ENCODE peak calls at places on chromosomes 16 and 17, in five cellular contexts. I, V, G, T and E are unnamed samples.

GRCh38 chr17:19413725-19414124 is 2.7 kb downstream of the RNF112 start:
- DNase-seq in I (no peak), V (no peak), G (no peak), T (no peak), E (no peak)

GRCh38 chr17:58313815-58314705 is 14.5 kb downstream of the TSPOAP1 start:
- DNase-seq in I (no peak), V (no peak), G (peak; percentile 19), T (no peak), E (no peak)

GRCh38 chr17:76382305-76382802 is 2.1 kb upstream of the SPHK1 start:
- DNase-seq in I (no peak), V (no peak), G (peak; percentile 73), T (no peak), E (no peak)

GRCh38 chr17:4908711-4909496 is 6.0 kb upstream of the CHRNE start:
- DNase-seq in I (peak; percentile 92), V (peak; percentile 83), G (peak; percentile 94), T (peak; percentile 37), E (peak; percentile 62)

GRCh38 chr17:31511176-31511540 is 119.7 kb downstream of the RAB11FIP4 start:
- DNase-seq in I (no peak), V (no peak), G (no peak), T (no peak), E (no peak)

GRCh38 chr16:48447428-48447827 is 62.2 kb upstream of the SIAH1 start:
- DNase-seq in I (no peak), V (no peak), G (no peak), T (no peak), E (no peak)

GRCh38 chr17:57257911-57258885 is 1.9 kb downstream of the MSI2 start:
- DNase-seq in I (no peak), V (no peak), G (no peak), T (no peak), E (no peak)

GRCh38 chr17:82414548-82415281 is 3.4 kb upstream of the HEXD start:
- DNase-seq in I (peak; percentile 57), V (peak; percentile 66), G (peak; percentile 68), T (peak; percentile 60), E (peak; percentile 59)

GRCh38 chr16:85853641-85854545 is 45.1 kb upstream of the IRF8 start:
- DNase-seq in I (no peak), V (no peak), G (no peak), T (no peak), E (no peak)

GRCh38 chr17:40358323-40359038 is 6.1 kb downstream of the GJD3 start:
- DNase-seq in I (peak; percentile 80), V (peak; percentile 98), G (peak; percentile 83), T (peak; percentile 91), E (peak; percentile 82)

GRCh38 chr16:88976359-88977027 is 514 bp downstream of the CBFA2T3 start:
- DNase-seq in I (no peak), V (no peak), G (no peak), T (no peak), E (no peak)

GRCh38 chr17:45650601-45651000 is 133.5 kb upstream of the CRHR1 start:
- DNase-seq in I (no peak), V (no peak), G (no peak), T (no peak), E (no peak)

GRCh38 chr17:64009571-64010402 is 10.6 kb downstream of the ICAM2 start:
- DNase-seq in I (no peak), V (no peak), G (peak; percentile 36), T (no peak), E (no peak)

GRCh38 chr17:47720754-47721533 is 12.1 kb upstream of the TBX21 start:
- DNase-seq in I (no peak), V (no peak), G (peak; percentile 64), T (peak; percentile 91), E (peak; percentile 54)

GRCh38 chr16:70647461-70648359 is 1.4 kb downstream of the IL34 start:
- DNase-seq in I (no peak), V (no peak), G (no peak), T (no peak), E (no peak)

GRCh38 chr16:88631384-88631783 is 7.0 kb upstream of the IL17C start:
- DNase-seq in I (no peak), V (no peak), G (no peak), T (no peak), E (no peak)

GRCh38 chr16:9258423-9259051 is 167.1 kb downstream of the HAPSTR1 start:
- DNase-seq in I (peak; percentile 3), V (no peak), G (peak; percentile 32), T (no peak), E (no peak)

GRCh38 chr17:64780096-64781012 is 118.2 kb upstream of the SMURF2 start:
- DNase-seq in I (no peak), V (no peak), G (peak; percentile 58), T (peak; percentile 57), E (peak; percentile 41)

GRCh38 chr17:5241861-5242671 is 7.4 kb upstream of the SCIMP start:
- DNase-seq in I (no peak), V (no peak), G (no peak), T (no peak), E (no peak)

GRCh38 chr17:3845361-3845753 is 689 bp downstream of the NCBP3 start:
- DNase-seq in I (no peak), V (no peak), G (peak; percentile 37), T (no peak), E (peak; percentile 25)

GRCh38 chr16:87945351-87946042 is 5.7 kb upstream of the BANP start:
- DNase-seq in I (no peak), V (peak; percentile 41), G (peak; percentile 60), T (no peak), E (no peak)

GRCh38 chr16:52741386-52741785 is 194.4 kb upstream of the TOX3 start:
- DNase-seq in I (no peak), V (no peak), G (no peak), T (no peak), E (no peak)